ENCODE peak calls at places on chromosomes 3 and 15, in eight cellular contexts. O is fibroblast of lung, R is cardiac muscle cell, Q is body of pancreas, W is PC-3, Z is pancreas, C is gastrocnemius medialis, X is foreskin keratinocyte. U is an unnamed sample. For H3K4me1, the result is how much of the 10 kb centered on the place peaks cover.

GRCh38 chr3:4821975-4822374 is 157.3 kb upstream of the BHLHE40 start:
- DNase-seq in C (no peak), R (no peak), W (no peak), Q (peak), X (no peak), Z (no peak), O (no peak), U (peak)

GRCh38 chr3:1055870-1056269 is 37.0 kb upstream of the CNTN6 start:
- DNase-seq in W (no peak), Q (no peak), Z (no peak), O (no peak), R (no peak), X (no peak), C (no peak), U (no peak)

GRCh38 chr15:45121706-45122417 is 7.7 kb downstream of the DUOXA2 start:
- DNase-seq in O (peak), W (peak), R (peak), Q (no peak), Z (no peak), C (no peak), X (peak), U (no peak)

GRCh38 chr3:178849220-178849910 is 222.2 kb downstream of the ZMAT3 start:
- DNase-seq in X (no peak), O (no peak), C (no peak), W (no peak), R (no peak), Z (no peak), Q (no peak), U (no peak)

GRCh38 chr3:66423791-66424190 is 77.0 kb downstream of the LRIG1 start:
- DNase-seq in Z (peak), Q (no peak), X (peak), R (peak), W (peak), O (peak), C (no peak), U (no peak)

GRCh38 chr3:10116138-10116460 is 624 bp downstream of the BRK1 start:
- DNase-seq in O (peak), C (no peak), W (peak), Q (no peak), X (peak), Z (no peak), R (peak), U (no peak)

GRCh38 chr3:113685956-113686721 is 10.3 kb downstream of the USF3 start:
- DNase-seq in C (peak), Q (no peak), Z (no peak), W (no peak), X (peak), R (peak), O (peak), U (no peak)

GRCh38 chr3:189233225-189233858 is 61.6 kb downstream of the TPRG1 start:
- DNase-seq in W (peak), Z (no peak), O (peak), R (peak), C (peak), X (peak), Q (peak), U (peak)

GRCh38 chr15:48800811-48801460 is 9.9 kb downstream of the CEP152 start:
- DNase-seq in C (no peak), Q (no peak), W (peak), X (peak), Z (no peak), R (peak), O (peak), U (no peak)

GRCh38 chr3:197809356-197810020 is 18.4 kb downstream of the LRCH3 start:
- DNase-seq in R (peak), O (peak), Z (no peak), C (no peak), W (no peak), X (no peak), Q (no peak), U (no peak)

GRCh38 chr15:39504812-39505211 is 76.1 kb upstream of the THBS1 start:
- DNase-seq in W (peak), R (peak), X (peak), O (peak), Z (no peak), C (no peak), Q (no peak), U (no peak)

GRCh38 chr15:50261979-50262378 is 3.5 kb downstream of the HDC start:
- DNase-seq in R (no peak), O (no peak), W (no peak), Q (no peak), Z (no peak), C (no peak), X (no peak), U (no peak)

GRCh38 chr3:32843504-32844321 is 25.9 kb downstream of the TRIM71 start:
- DNase-seq in Q (no peak), Z (no peak), R (no peak), O (no peak), X (no peak), W (no peak), C (no peak), U (no peak)

GRCh38 chr3:126253072-126253471 is 72.7 kb upstream of the ALDH1L1 start:
- DNase-seq in X (no peak), O (no peak), Q (no peak), W (no peak), Z (no peak), C (no peak), R (no peak), U (no peak)

GRCh38 chr15:52180196-52180835 is 10.9 kb downstream of the GNB5 start:
- DNase-seq in Q (no peak), O (no peak), C (no peak), R (no peak), W (no peak), X (no peak), Z (no peak), U (peak)

GRCh38 chr15:65333863-65334262 is 29.4 kb downstream of the RNU5B-1 start:
- DNase-seq in O (no peak), R (no peak), W (no peak), Z (no peak), C (no peak), Q (no peak), X (no peak), U (peak)

GRCh38 chr3:151890721-151891141 is 17.3 kb downstream of the SUCNR1 start:
- DNase-seq in R (peak), Z (no peak), W (peak), O (peak), C (no peak), Q (no peak), X (peak), U (no peak)

GRCh38 chr3:98529856-98530459 is 1.8 kb upstream of the GPR15 start:
- DNase-seq in R (no peak), X (no peak), Z (no peak), O (no peak), C (no peak), Q (no peak), W (no peak), U (no peak)

GRCh38 chr15:74895830-74896229 is 6.0 kb downstream of the MPI start:
- DNase-seq in X (no peak), R (no peak), Q (no peak), O (no peak), C (no peak), Z (no peak), W (no peak), U (no peak)

GRCh38 chr15:70906842-70907241 is 14.2 kb downstream of the LRRC49 start:
- DNase-seq in Z (no peak), C (no peak), Q (no peak), O (peak), X (no peak), R (peak), W (no peak), U (no peak)

GRCh38 chr15:25847066-25847465 is 16.1 kb downstream of the ATP10A start:
- DNase-seq in Z (no peak), C (no peak), W (no peak), O (no peak), X (no peak), Q (no peak), R (no peak), U (no peak)

GRCh38 chr3:10349801-10350200 is 28.9 kb upstream of the SEC13 start:
- DNase-seq in R (no peak), Q (no peak), Z (peak), W (no peak), C (no peak), O (no peak), X (no peak), U (no peak)

GRCh38 chr3:53730565-53730964 is 115.7 kb downstream of the CHDH start:
- DNase-seq in R (peak), O (peak), Z (no peak), Q (no peak), W (no peak), X (no peak), C (no peak), U (no peak)

GRCh38 chr15:88788036-88788435 is 15.2 kb upstream of the ACAN start:
- DNase-seq in Z (no peak), O (no peak), R (no peak), X (no peak), Q (no peak), C (no peak), W (no peak), U (no peak)

GRCh38 chr3:36840453-36840921 is 76.1 kb upstream of the DCLK3 start:
- DNase-seq in O (no peak), W (no peak), Q (no peak), Z (no peak), X (no peak), R (peak), C (no peak), U (no peak)

GRCh38 chr15:74231475-74231874 is 4.7 kb upstream of the CCDC33 start:
- DNase-seq in X (no peak), O (no peak), R (no peak), W (no peak), C (no peak), Q (no peak), Z (no peak), U (no peak)

GRCh38 chr15:89106200-89106599 is 17.9 kb downstream of the ABHD2 start:
- DNase-seq in W (no peak), Q (no peak), C (no peak), Z (no peak), R (no peak), O (no peak), X (no peak), U (no peak)

GRCh38 chr3:25587094-25587493 is 77.6 kb downstream of the TOP2B start:
- DNase-seq in O (no peak), C (no peak), Q (no peak), Z (no peak), R (no peak), W (no peak), X (peak), U (no peak)

GRCh38 chr15:92936138-92936537 is 36.0 kb downstream of the CHD2 start:
- DNase-seq in R (no peak), W (no peak), C (no peak), Q (no peak), O (no peak), Z (no peak), X (no peak), U (no peak)

GRCh38 chr3:69791919-69792399 is 52.7 kb downstream of the MITF start:
- DNase-seq in X (peak), Z (no peak), W (peak), O (peak), Q (no peak), C (no peak), R (peak), U (no peak)

GRCh38 chr3:161890147-161890625 is 393.6 kb downstream of the OTOL1 start:
- DNase-seq in X (peak), Z (no peak), O (peak), R (peak), W (peak), Q (no peak), C (no peak), U (peak)

GRCh38 chr3:65814883-65815578 is 223.7 kb downstream of the MAGI1 start:
- DNase-seq in W (no peak), X (no peak), C (no peak), Z (no peak), O (no peak), Q (no peak), R (no peak), U (no peak)

GRCh38 chr15:88908697-88909621 is 4.2 kb downstream of the MFGE8 start:
- DNase-seq in O (peak), Q (no peak), R (no peak), W (no peak), X (no peak), Z (no peak), C (no peak), U (no peak)

GRCh38 chr15:31469801-31470545 is 143.3 kb downstream of the KLF13 start:
- DNase-seq in R (no peak), X (no peak), Q (no peak), W (no peak), C (no peak), O (no peak), Z (no peak), U (no peak)

GRCh38 chr15:85379403-85380131 is 836 bp upstream of the AKAP13 start:
- DNase-seq in O (no peak), Z (no peak), Q (peak), R (no peak), W (peak), X (peak), C (no peak), U (peak)

GRCh38 chr15:99181544-99181943 is 67.8 kb downstream of the TTC23 start:
- DNase-seq in O (no peak), Z (no peak), C (peak), R (peak), X (no peak), Q (no peak), W (no peak), U (no peak)

GRCh38 chr3:197749315-197749600 is 425 bp upstream of the FYTTD1 start:
- DNase-seq in X (peak), C (peak), Z (no peak), O (peak), W (peak), R (peak), Q (peak), U (no peak)

GRCh38 chr15:72782993-72783562 is 480 bp downstream of the ADPGK start:
- DNase-seq in Q (peak), R (peak), W (peak), X (no peak), C (peak), Z (no peak), O (no peak), U (peak)

GRCh38 chr3:150022406-150023238 is 51.9 kb upstream of the PFN2 start:
- DNase-seq in W (peak), X (peak), O (peak), Z (no peak), Q (no peak), C (no peak), R (peak), U (peak)

GRCh38 chr3:133940536-133940935 is 44.9 kb upstream of the RAB6B start:
- DNase-seq in W (no peak), O (no peak), X (no peak), C (no peak), Q (no peak), R (no peak), Z (peak), U (no peak)
- H3K4me1 ChIP-seq in W (under half), O (under half), X (under half), C (under half), Q (under half), R (under half), Z (under half), U (under half)

GRCh38 chr3:72618739-72619138 is 229.5 kb downstream of the SHQ1 start:
- DNase-seq in Z (no peak), W (no peak), X (no peak), R (no peak), Q (no peak), O (no peak), C (no peak), U (no peak)
- TF ChIP-seq CTCF in Z (no peak), W (no peak), X (no peak), R (no peak), Q (no peak), O (no peak), C (no peak), U (no peak)

DNA sequence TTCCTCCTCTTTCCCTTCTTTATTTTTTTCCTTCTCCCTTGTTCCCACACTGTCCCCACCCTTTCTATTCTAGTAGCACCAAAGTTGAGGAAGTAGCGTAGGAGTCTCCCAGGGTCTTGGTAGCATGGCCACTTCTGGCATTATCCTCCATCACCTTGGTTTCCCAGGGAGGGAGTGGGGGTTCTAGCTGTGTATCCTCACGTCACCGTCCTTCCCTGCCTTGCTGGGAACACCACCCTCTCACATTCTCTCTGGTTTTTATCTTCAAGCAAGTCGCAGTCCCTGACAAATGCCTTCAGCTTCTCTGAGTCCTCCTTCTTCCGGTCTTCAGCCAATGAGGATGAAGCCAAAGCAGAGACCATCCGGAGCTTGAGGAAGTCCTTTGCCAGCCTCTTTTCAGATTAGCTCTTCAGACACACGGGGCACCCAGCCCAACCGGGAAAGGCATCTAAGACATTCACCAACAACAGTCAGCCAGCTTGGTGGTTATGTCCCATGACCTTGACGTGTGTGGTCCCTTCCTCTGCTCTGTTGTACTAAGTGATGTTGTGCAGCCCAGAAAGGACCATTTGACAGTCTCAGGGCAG is 31.6 kb upstream of the TIMP4 start:
- DNase-seq in O (no peak), X (no peak), R (no peak), C (no peak), W (no peak), Q (no peak), Z (no peak), U (no peak)
- H3K4me1 ChIP-seq in O (under half), X (under half), R (under half), C (under half), W (half or more), Q (under half), Z (under half), U (under half)

GRCh38 chr3:19250959-19251610 is 102.8 kb downstream of the KCNH8 start:
- DNase-seq in Z (no peak), O (no peak), W (no peak), C (no peak), Q (peak), X (no peak), R (no peak), U (no peak)
- TF ChIP-seq CTCF in Z (no peak), O (no peak), W (no peak), C (no peak), Q (peak), X (no peak), R (no peak), U (no peak)

GRCh38 chr3:123781571-123782275 is 102.4 kb downstream of the MYLK start:
- DNase-seq in Z (no peak), O (peak), R (no peak), Q (no peak), W (no peak), X (no peak), C (no peak), U (no peak)
- H3K4me1 ChIP-seq in Z (under half), O (under half), R (under half), Q (under half), W (under half), X (under half), C (under half), U (under half)

U was measured in mucosa of descending colon.